ENCODE peak calls at places on chromosomes 12 and 14, in six cellular contexts. N is fibroblast of pulmonary artery, Y is GM12865, H is ovary, S is cardiac muscle cell, O is keratinocyte. A is an unnamed sample.

GRCh38 chr14:94989946-94990345 is 167.4 kb downstream of the DICER1 start:
- DNase-seq in S (no peak), Y (no peak), O (no peak), N (no peak), H (no peak), A (no peak)

GRCh38 chr14:72646861-72647528 is 246.9 kb downstream of the DPF3 start:
- DNase-seq in S (no peak), N (peak; percentile 97), H (no peak), O (no peak), Y (no peak), A (no peak)

GRCh38 chr12:9951026-9951652 is 19.0 kb upstream of the CLEC2A start:
- DNase-seq in S (no peak), N (no peak), Y (peak; percentile 41), H (no peak), O (no peak), A (no peak)

GRCh38 chr12:120369476-120370342 is 745 bp upstream of the MSI1 start:
- DNase-seq in S (peak; percentile 28), N (no peak), Y (no peak), H (no peak), O (no peak), A (no peak)

GRCh38 chr14:55533960-55534359 is 46.0 kb upstream of the KTN1 start:
- DNase-seq in Y (no peak), H (no peak), N (no peak), O (no peak), S (no peak), A (no peak)

GRCh38 chr14:37641117-37641516 is 45.7 kb downstream of the TTC6 start:
- DNase-seq in N (no peak), S (no peak), Y (no peak), O (no peak), H (no peak), A (no peak)

GRCh38 chr12:67019070-67019469 is 250.1 kb upstream of the CAND1 start:
- DNase-seq in O (no peak), H (no peak), S (no peak), Y (no peak), N (no peak), A (no peak)

GRCh38 chr12:123474493-123475255 is 16.7 kb downstream of the SNRNP35 start:
- DNase-seq in H (no peak), O (no peak), N (no peak), Y (no peak), S (no peak), A (no peak)

GRCh38 chr12:89649820-89650219 is 58.8 kb downstream of the ATP2B1 start:
- DNase-seq in O (no peak), H (no peak), Y (no peak), N (no peak), S (no peak), A (no peak)

GRCh38 chr14:90023176-90023896 is 38.5 kb upstream of the KCNK13 start:
- DNase-seq in H (no peak), N (peak; percentile 24), S (no peak), O (no peak), Y (no peak), A (no peak)

GRCh38 chr12:43776498-43776897 is 17.7 kb downstream of the IRAK4 start:
- DNase-seq in Y (peak; percentile 36), S (peak; percentile 53), N (peak; percentile 36), O (no peak), H (no peak), A (no peak)

GRCh38 chr12:101935769-101936741 is 58.7 kb downstream of the DRAM1 start:
- DNase-seq in S (peak; percentile 10), H (peak; percentile 65), Y (peak; percentile 94), N (peak; percentile 98), O (peak; percentile 60), A (peak; percentile 68)

GRCh38 chr14:49861581-49861922 is 9.0 kb upstream of the NEMF start:
- DNase-seq in Y (peak; percentile 83), N (peak; percentile 93), H (peak; percentile 80), O (no peak), S (peak; percentile 91), A (peak; percentile 78)

GRCh38 chr14:77086017-77086727 is 11.9 kb upstream of the CIPC start:
- DNase-seq in N (peak; percentile 66), S (peak; percentile 46), H (no peak), Y (peak; percentile 73), O (no peak), A (no peak)

GRCh38 chr14:94342334-94342934 is 19.3 kb upstream of the SERPINA6 start:
- DNase-seq in S (no peak), Y (peak; percentile 23), O (peak; percentile 96), N (peak; percentile 100), H (peak; percentile 56), A (no peak)

GRCh38 chr12:110780448-110780847 is 37.8 kb upstream of the PPP1CC start:
- DNase-seq in S (no peak), N (no peak), O (no peak), H (no peak), Y (no peak), A (no peak)

GRCh38 chr12:114783176-114783575 is 99.2 kb upstream of the TBX3 start:
- DNase-seq in N (no peak), O (no peak), Y (no peak), H (no peak), S (peak; percentile 12), A (no peak)

GRCh38 chr12:82695531-82695930 is 8.8 kb downstream of the TMTC2 start:
- DNase-seq in S (no peak), O (no peak), N (no peak), Y (no peak), H (no peak), A (no peak)

GRCh38 chr14:74262076-74262475 is 22.8 kb downstream of the VSX2 start:
- DNase-seq in O (no peak), H (no peak), S (no peak), Y (no peak), N (no peak), A (no peak)

GRCh38 chr14:78232666-78233065 is 62.5 kb downstream of the NRXN3 start:
- DNase-seq in S (no peak), O (no peak), N (no peak), Y (no peak), H (no peak), A (no peak)

GRCh38 chr12:69991683-69992297 is 166.8 kb downstream of the MYRFL start:
- DNase-seq in Y (no peak), S (no peak), N (no peak), H (no peak), O (no peak), A (no peak)

GRCh38 chr14:104684449-104684821 is 5.0 kb upstream of the INF2 start:
- DNase-seq in O (no peak), N (no peak), Y (no peak), H (no peak), S (no peak), A (no peak)

GRCh38 chr12:6265038-6265405 is 45.5 kb upstream of the PLEKHG6 start:
- DNase-seq in N (no peak), S (no peak), Y (no peak), H (no peak), O (no peak), A (no peak)

GRCh38 chr12:130538343-130539095 is 177.6 kb downstream of the RIMBP2 start:
- DNase-seq in O (no peak), H (no peak), N (no peak), Y (no peak), S (no peak), A (no peak)

GRCh38 chr12:109818900-109819500 is 14.2 kb downstream of the TRPV4 start:
- DNase-seq in N (peak; percentile 24), S (no peak), Y (no peak), H (no peak), O (peak; percentile 72), A (no peak)

GRCh38 chr12:74957231-74957630 is 252.4 kb downstream of the KCNC2 start:
- DNase-seq in H (no peak), O (no peak), N (no peak), Y (no peak), S (no peak), A (no peak)

GRCh38 chr14:96565811-96566210 is 63.6 kb downstream of the PAPOLA start:
- DNase-seq in Y (no peak), S (no peak), O (no peak), N (no peak), H (no peak), A (no peak)

DNA sequence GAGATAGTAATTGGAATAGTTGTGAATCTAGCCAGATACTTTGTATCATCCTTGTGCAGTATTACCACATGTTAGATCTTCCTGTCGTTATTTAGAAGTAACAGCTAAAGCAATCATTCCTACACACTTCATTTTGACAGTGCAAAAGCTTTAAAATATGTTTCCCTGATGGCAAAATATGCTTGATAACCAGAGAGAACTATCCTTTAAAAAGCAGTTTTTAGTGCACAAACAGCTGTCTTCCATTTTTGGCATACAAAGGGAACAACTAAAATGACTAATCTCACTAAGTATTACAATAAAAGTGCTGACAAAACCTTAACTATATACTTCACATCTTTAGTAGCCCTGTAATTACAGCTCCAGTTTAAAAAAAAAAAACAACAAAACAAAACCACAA is 149.6 kb upstream of the SLC38A2 start:
- DNase-seq in S (no peak), O (no peak), N (no peak), Y (no peak), H (no peak), A (no peak)
- H3K4me3 ChIP-seq in S (no peak overlapping the region), O (no peak overlapping the region), N (no peak overlapping the region), Y (no peak overlapping the region), H (no peak overlapping the region), A (no peak overlapping the region)

DNA sequence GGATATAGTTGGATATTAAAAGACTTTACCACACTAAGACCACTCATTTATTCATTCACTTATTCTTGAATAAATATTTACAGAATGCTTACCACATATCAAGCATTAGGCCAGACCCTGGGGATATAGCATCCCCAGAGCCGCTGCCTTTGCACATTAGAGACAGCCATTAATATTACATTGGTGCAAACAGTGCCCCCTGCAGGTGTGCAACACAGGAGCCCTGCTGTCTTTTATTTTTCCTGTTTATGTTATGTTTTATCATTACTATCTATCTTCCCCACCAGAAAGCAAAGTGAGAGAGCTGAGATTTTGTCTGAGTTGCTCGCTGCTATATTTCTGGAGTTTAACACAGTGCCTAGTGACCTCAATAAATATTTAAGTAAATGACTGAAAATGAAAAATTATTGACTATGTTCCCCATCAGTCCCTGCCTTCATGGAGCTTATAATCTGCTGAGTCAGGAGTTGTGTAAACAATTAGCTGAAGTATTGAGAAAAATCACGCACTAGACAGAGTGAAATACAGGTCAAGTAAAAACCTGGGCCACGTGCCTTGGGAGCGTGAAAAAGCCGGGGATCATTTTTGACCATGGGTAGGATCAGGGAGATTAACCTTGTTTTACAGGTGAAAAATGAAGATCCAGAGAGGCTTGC is 301.6 kb downstream of the PCNX1 start:
- DNase-seq in Y (no peak), O (no peak), S (no peak), N (no peak), H (no peak), A (no peak)
- TF ChIP-seq CTCF in Y (no peak), O (peak; percentile 1), S (no peak), N (peak; percentile 1), H (no peak), A (peak; percentile 26)

DNA sequence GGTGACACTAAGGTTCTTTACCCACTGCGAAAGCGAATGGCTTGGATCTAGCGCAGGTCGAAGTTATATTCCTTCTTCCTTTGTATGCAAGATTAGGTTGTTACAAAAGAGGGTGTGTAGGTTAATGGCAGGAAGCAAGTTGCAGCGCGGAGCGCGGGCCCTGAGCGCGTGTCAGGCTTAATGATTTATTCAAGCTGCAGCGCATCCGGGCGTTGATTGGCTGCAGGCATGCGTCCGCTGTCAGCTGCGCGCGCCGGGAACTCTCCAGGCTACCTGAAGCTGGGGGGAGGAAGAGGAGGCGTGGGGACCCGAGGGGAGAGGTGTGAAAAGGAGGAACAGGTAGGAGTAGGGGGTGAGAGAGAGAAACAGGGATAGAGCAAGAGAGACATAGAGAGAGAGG is 7.4 kb downstream of the ASCL1 start:
- DNase-seq in O (no peak), H (no peak), Y (peak; percentile 33), S (peak; percentile 9), N (no peak), A (no peak)
- H3K4me3 ChIP-seq in O (no peak overlapping the region), H (no peak overlapping the region), Y (peak overlapping the region; percentile 26), S (peak overlapping the region; percentile 4), N (no peak overlapping the region), A (no peak overlapping the region)

GRCh38 chr14:62629070-62629580 is 416.1 kb downstream of the KCNH5 start:
- DNase-seq in N (no peak), S (no peak), Y (no peak), H (no peak), O (no peak), A (no peak)

GRCh38 chr14:62632771-62633170 is 412.5 kb downstream of the KCNH5 start:
- DNase-seq in N (no peak), Y (no peak), H (no peak), O (no peak), S (no peak), A (no peak)
- TF ChIP-seq CTCF in N (no peak), Y (no peak), H (no peak), O (no peak), S (no peak), A (no peak)

A was measured in GM06990.